ENCODE peak calls at places on chromosomes 5 and 9, in four cellular contexts. X is fibroblast of gingiva; G is effector CD4-positive, alpha-beta T cell; W is IMR-90. F is an unnamed sample.

GRCh38 chr5:60843693-60844428 is at the start of gene ELOVL7:
- DNase-seq in G (no peak), X (peak; percentile 29), W (peak; percentile 11), F (peak; percentile 83)

GRCh38 chr5:138650999-138651766 is 76.0 kb upstream of the HSPA9 start:
- DNase-seq in G (no peak), X (no peak), W (no peak), F (no peak)

GRCh38 chr5:151005975-151006576 is 14.3 kb upstream of the GPX3 start:
- DNase-seq in X (peak; percentile 90), G (no peak), W (peak; percentile 57), F (no peak)

GRCh38 chr5:43367909-43368648 is 44.1 kb downstream of the CCL28 start:
- DNase-seq in W (peak; percentile 4), G (no peak), X (no peak), F (no peak)

GRCh38 chr9:89929315-89929714 is 324.5 kb downstream of the GADD45G start:
- DNase-seq in X (no peak), W (no peak), G (no peak), F (no peak)

GRCh38 chr9:27514551-27514950 is 9.5 kb upstream of the IFNK start:
- DNase-seq in X (no peak), G (no peak), W (no peak), F (no peak)

GRCh38 chr5:95572016-95572415 is 17.1 kb downstream of the ARSK start:
- DNase-seq in W (peak; percentile 15), G (no peak), X (no peak), F (no peak)

GRCh38 chr5:28896949-28897348 is 1858.6 kb upstream of the CDH9 start:
- DNase-seq in X (no peak), W (no peak), G (no peak), F (no peak)

GRCh38 chr5:57209316-57210040 is 35.6 kb downstream of the GPBP1 start:
- DNase-seq in W (peak; percentile 28), X (peak; percentile 20), G (no peak), F (no peak)

GRCh38 chr9:113569472-113570060 is 106.0 kb downstream of the RGS3 start:
- DNase-seq in X (no peak), G (no peak), W (no peak), F (no peak)

GRCh38 chr5:120375248-120375647 is 88.9 kb upstream of the PRR16 start:
- DNase-seq in X (peak; percentile 32), G (no peak), W (no peak), F (no peak)

GRCh38 chr9:120928015-120928719 is 1.6 kb upstream of the TRAF1 start:
- DNase-seq in W (no peak), G (no peak), X (no peak), F (no peak)

GRCh38 chr5:81233080-81233634 is at the start of gene CKMT2:
- DNase-seq in X (peak; percentile 32), G (no peak), W (no peak), F (no peak)